ENCODE peak calls at places on chromosomes 12 and 14, in four cellular contexts. C is brain microvascular endothelial cell, J is kidney, Z is GM20000. S is an unnamed sample.

GRCh38 chr12:8226355-8226754 is 1.1 kb downstream of the FAM90A1 start:
- DNase-seq in C (no peak), J (no peak), Z (no peak), S (no peak)

GRCh38 chr14:96349286-96350075 is 13.7 kb downstream of the ATG2B start:
- DNase-seq in C (no peak), J (no peak), Z (no peak), S (no peak)

GRCh38 chr14:80638620-80639215 is 302.8 kb downstream of the CEP128 start:
- DNase-seq in C (peak), J (no peak), Z (no peak), S (peak)

GRCh38 chr14:90514566-90514965 is 117.7 kb downstream of the CALM1 start:
- DNase-seq in C (no peak), J (no peak), Z (no peak), S (no peak)

GRCh38 chr12:18849080-18849479 is 111.2 kb downstream of the CAPZA3 start:
- DNase-seq in C (peak), J (no peak), Z (no peak), S (peak)

GRCh38 chr12:126337556-126337955 is 1272.3 kb downstream of the AACS start:
- DNase-seq in C (no peak), J (no peak), Z (no peak), S (no peak)

GRCh38 chr12:43436597-43436996 is 115.4 kb downstream of the ADAMTS20 start:
- DNase-seq in C (no peak), J (no peak), Z (no peak), S (no peak)

GRCh38 chr12:64255249-64255648 is 33.2 kb upstream of the KICS2 start:
- DNase-seq in C (no peak), J (no peak), Z (no peak), S (no peak)

GRCh38 chr14:35197015-35197414 is 74.7 kb downstream of the PRORP start:
- DNase-seq in C (peak), J (no peak), Z (no peak), S (no peak)

GRCh38 chr14:68446243-68447040 is 346.4 kb downstream of the ZFP36L1 start:
- DNase-seq in C (no peak), J (no peak), Z (no peak), S (no peak)

GRCh38 chr14:74362361-74362915 is 14.2 kb downstream of the VRTN start:
- DNase-seq in C (peak), J (peak), Z (peak), S (peak)

GRCh38 chr12:92570056-92570753 is 132.6 kb upstream of the PLEKHG7 start:
- DNase-seq in C (peak), J (no peak), Z (peak), S (peak)

GRCh38 chr14:29861996-29862395 is 65.7 kb downstream of the PRKD1 start:
- DNase-seq in C (no peak), J (no peak), Z (no peak), S (no peak)

GRCh38 chr12:52670506-52670905 is 9.7 kb downstream of the KRT1 start:
- DNase-seq in C (no peak), J (no peak), Z (no peak), S (no peak)

GRCh38 chr12:49367381-49368239 is at the start of gene SPATS2:
- DNase-seq in C (peak), J (peak), Z (no peak), S (no peak)

GRCh38 chr12:2396448-2396871 is 343.7 kb downstream of the CACNA1C start:
- DNase-seq in C (no peak), J (peak), Z (no peak), S (no peak)

GRCh38 chr14:72443991-72444431 is 449.9 kb downstream of the DPF3 start:
- DNase-seq in C (no peak), J (no peak), Z (peak), S (no peak)

GRCh38 chr12:27807063-27807703 is 27.1 kb upstream of the MANSC4 start:
- DNase-seq in C (no peak), J (no peak), Z (no peak), S (no peak)

GRCh38 chr14:99382781-99383456 is 97.7 kb downstream of the SETD3 start:
- DNase-seq in C (peak), J (no peak), Z (no peak), S (no peak)

GRCh38 chr14:69693145-69693544 is 73.8 kb upstream of the SRSF5 start:
- DNase-seq in C (no peak), J (no peak), Z (peak), S (no peak)

GRCh38 chr14:77708749-77709148 is 846 bp downstream of the SLIRP start:
- DNase-seq in C (no peak), J (no peak), Z (no peak), S (no peak)

GRCh38 chr12:56884421-56884820 is 49.8 kb downstream of the SDR9C7 start:
- DNase-seq in C (no peak), J (no peak), Z (no peak), S (no peak)

GRCh38 chr12:122356192-122356635 is 66.3 kb downstream of the CLIP1 start:
- DNase-seq in C (peak), J (no peak), Z (peak), S (no peak)

GRCh38 chr14:104023325-104024055 is 62.0 kb upstream of the ASPG start:
- DNase-seq in C (no peak), J (no peak), Z (no peak), S (no peak)

GRCh38 chr12:64900540-64900939 is 76.1 kb downstream of the TBC1D30 start:
- DNase-seq in C (peak), J (no peak), Z (no peak), S (no peak)

GRCh38 chr12:71661977-71662522 is 1.6 kb downstream of the ZFC3H1 start:
- DNase-seq in C (no peak), J (no peak), Z (no peak), S (no peak)

GRCh38 chr14:78157855-78158436 is 12.2 kb upstream of the NRXN3 start:
- DNase-seq in C (no peak), J (no peak), Z (no peak), S (no peak)

GRCh38 chr12:49728446-49728845 is 12.9 kb upstream of the TMBIM6 start:
- DNase-seq in C (no peak), J (no peak), Z (no peak), S (no peak)

GRCh38 chr14:38731962-38732361 is 371.1 kb downstream of the SEC23A start:
- DNase-seq in C (no peak), J (no peak), Z (no peak), S (no peak)

GRCh38 chr12:20426191-20426590 is 57.9 kb downstream of the PDE3A start:
- DNase-seq in C (no peak), J (peak), Z (no peak), S (no peak)

GRCh38 chr14:24283796-24284460 is 12.5 kb upstream of the RABGGTA start:
- DNase-seq in C (no peak), J (no peak), Z (no peak), S (no peak)
- TF ChIP-seq CTCF in C (no peak), J (no peak), Z (no peak), S (no peak)

DNA sequence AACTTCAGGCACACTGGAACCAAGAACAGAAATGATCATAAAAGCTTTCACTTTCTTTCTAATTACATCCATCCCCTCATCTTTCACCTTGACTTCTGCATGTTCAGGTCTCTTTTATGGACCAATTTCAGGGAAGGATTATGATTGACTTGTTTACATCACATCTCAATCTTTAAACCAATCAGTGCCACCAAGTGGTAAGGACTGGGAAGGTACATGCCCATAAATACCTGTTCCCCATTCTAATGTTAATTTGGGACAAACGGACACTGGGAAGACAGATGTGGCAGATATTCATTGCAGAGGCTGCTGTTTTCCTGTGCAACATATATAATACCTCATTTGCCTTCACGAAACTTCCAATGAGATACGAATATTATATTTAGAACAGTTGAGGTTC is 978.1 kb downstream of the GALC start:
- DNase-seq in C (no peak), J (no peak), Z (no peak), S (no peak)
- TF ChIP-seq CTCF in C (no peak), J (no peak), Z (no peak), S (no peak)

GRCh38 chr14:66624319-66624937 is 116.5 kb downstream of the GPHN start:
- DNase-seq in C (peak), J (no peak), Z (peak), S (no peak)
- TF ChIP-seq CTCF in C (peak), J (peak), Z (peak), S (peak)

GRCh38 chr14:20002319-20002718 is 356 bp downstream of the OR4Q2 start:
- DNase-seq in C (no peak), J (no peak), Z (no peak), S (no peak)

GRCh38 chr14:20008156-20008555 is 6.2 kb downstream of the OR4Q2 start:
- DNase-seq in C (no peak), J (no peak), Z (no peak), S (no peak)
- TF ChIP-seq CTCF in C (no peak), J (no peak), Z (no peak), S (no peak)

GRCh38 chr12:120437735-120438494 is at the start of gene COX6A1:
- DNase-seq in C (peak), J (peak), Z (peak), S (peak)
- TF ChIP-seq CTCF in C (peak), J (peak), Z (no peak), S (no peak)

GRCh38 chr12:75560167-75560566 is 48.8 kb upstream of the KRR1 start:
- DNase-seq in C (peak), J (no peak), Z (peak), S (no peak)
- TF ChIP-seq CTCF in C (peak), J (peak), Z (no peak), S (peak)

DNA sequence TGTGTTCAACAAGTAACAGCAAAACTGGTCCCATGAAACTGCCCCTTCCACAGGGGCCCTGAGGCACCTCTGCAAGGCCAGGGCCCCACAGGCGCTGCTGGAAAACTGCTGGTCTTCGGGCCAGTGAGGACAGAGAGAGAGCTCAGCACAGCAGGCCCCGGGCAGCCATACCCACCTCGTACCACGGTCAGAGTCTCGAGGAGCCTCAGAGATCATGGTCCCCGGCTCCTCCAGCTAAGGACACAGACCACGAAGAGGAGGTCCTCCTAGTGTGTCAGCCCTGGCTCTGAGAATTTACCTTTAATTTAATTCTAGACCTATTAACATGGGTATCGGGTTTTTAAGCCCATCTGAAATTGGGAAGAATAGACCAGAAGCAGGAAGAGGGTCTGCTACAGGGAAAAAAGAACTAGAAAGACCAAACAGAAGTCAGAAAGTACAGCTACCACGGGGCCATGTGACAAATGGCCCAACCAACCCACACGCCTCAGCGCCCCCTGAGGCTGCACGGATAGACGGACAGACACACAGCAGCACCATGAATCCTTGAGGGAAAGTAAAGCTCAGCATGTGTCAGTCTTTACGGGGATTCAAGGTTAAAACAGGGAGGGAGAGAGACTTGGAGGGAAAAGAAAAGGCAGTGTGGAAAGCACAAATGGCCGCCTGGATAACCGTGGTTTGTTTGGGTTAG is 22.9 kb downstream of the ANKRD9 start:
- DNase-seq in C (no peak), J (no peak), Z (no peak), S (no peak)
- TF ChIP-seq CTCF in C (peak), J (no peak), Z (no peak), S (no peak)

GRCh38 chr14:45819107-45819506 is 566.1 kb upstream of the MIS18BP1 start:
- DNase-seq in C (no peak), J (no peak), Z (no peak), S (no peak)
- TF ChIP-seq CTCF in C (no peak), J (no peak), Z (no peak), S (no peak)

GRCh38 chr12:103705098-103705497 is 118.0 kb downstream of the STAB2 start:
- DNase-seq in C (no peak), J (no peak), Z (no peak), S (no peak)

DNA sequence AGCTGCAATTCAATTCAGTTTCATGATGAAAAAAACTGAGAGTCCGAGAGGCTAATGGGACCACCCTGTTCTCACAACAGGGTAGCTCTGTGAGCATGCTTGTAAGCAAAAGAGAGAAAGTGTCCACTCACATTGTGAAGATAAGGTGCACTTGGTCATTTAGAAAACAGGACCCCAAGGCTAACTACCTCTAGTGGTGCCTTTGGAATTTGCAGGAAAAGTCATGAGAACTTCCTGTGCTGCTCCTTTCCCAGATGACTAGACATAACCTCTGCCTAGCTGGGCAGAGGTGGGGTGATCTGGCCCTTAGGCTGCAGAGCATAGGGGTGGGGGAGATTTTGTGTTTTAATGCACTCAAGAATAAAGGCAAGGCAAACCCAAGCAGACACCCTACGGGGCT is 118.9 kb downstream of the STAB2 start:
- DNase-seq in C (no peak), J (no peak), Z (no peak), S (no peak)
- TF ChIP-seq CTCF in C (peak), J (no peak), Z (no peak), S (no peak)

S was measured in AG04449.